ENCODE peak calls at places on chromosomes 11 and 22, in four cellular contexts. Q is omental fat pad; H is effector memory CD4-positive, alpha-beta T cell; Y is NCI-H524. O is an unnamed sample.

GRCh38 chr11:47466701-47467250 is 17.8 kb upstream of the RAPSN start:
- DNase-seq in Y (no peak), Q (no peak), H (no peak), O (peak; percentile 69)

GRCh38 chr11:130478204-130478701 is 29.8 kb downstream of the ADAMTS15 start:
- DNase-seq in H (no peak), Q (peak; percentile 65), Y (no peak), O (no peak)

GRCh38 chr22:41557401-41558240 is 3.2 kb upstream of the CSDC2 start:
- DNase-seq in Y (peak; percentile 79), H (no peak), Q (peak; percentile 37), O (peak; percentile 71)

GRCh38 chr11:128419012-128419767 is 168.2 kb downstream of the ETS1 start:
- DNase-seq in Q (no peak), Y (no peak), H (no peak), O (no peak)

GRCh38 chr11:79973701-79974626 is 533.1 kb upstream of the TENM4 start:
- DNase-seq in H (no peak), Q (no peak), Y (no peak), O (no peak)

GRCh38 chr22:26893034-26893710 is 235.8 kb downstream of the MIAT start:
- DNase-seq in Y (no peak), Q (no peak), H (no peak), O (no peak)

GRCh38 chr22:45867118-45867905 is 109.7 kb downstream of the WNT7B start:
- DNase-seq in H (no peak), Y (no peak), Q (no peak), O (peak; percentile 44)

GRCh38 chr11:93123351-93123898 is 74.4 kb downstream of the SLC36A4 start:
- DNase-seq in H (no peak), Y (no peak), Q (no peak), O (no peak)

GRCh38 chr11:130442728-130443127 is 5.7 kb upstream of the ADAMTS15 start:
- DNase-seq in Y (no peak), H (no peak), Q (no peak), O (no peak)

GRCh38 chr11:91921974-91922373 is 302.6 kb upstream of the FAT3 start:
- DNase-seq in Y (no peak), Q (no peak), H (no peak), O (no peak)

GRCh38 chr22:48045369-48045768 is 1282.9 kb downstream of the TBC1D22A start:
- DNase-seq in Q (no peak), H (no peak), Y (no peak), O (no peak)

GRCh38 chr11:14424096-14424495 is 65.1 kb upstream of the RRAS2 start:
- DNase-seq in H (no peak), Y (no peak), Q (no peak), O (no peak)

GRCh38 chr11:111945198-111945597 is 8.1 kb downstream of the DIXDC1 start:
- DNase-seq in H (no peak), Q (no peak), Y (no peak), O (no peak)